ENCODE peak calls at places on chromosomes 6 and 20, in five cellular contexts. N is GM20000, A is suprapubic skin, K is breast epithelium, I is pulmonary artery endothelial cell. B is an unnamed sample.

GRCh38 chr20:10667560-10668167 is 6.1 kb downstream of the JAG1 start:
- DNase-seq in A (no peak), K (no peak), N (no peak), I (no peak), B (no peak)

GRCh38 chr6:35034411-35035171 is 106.5 kb downstream of the TCP11 start:
- DNase-seq in N (no peak), K (no peak), A (peak), I (no peak), B (no peak)

GRCh38 chr6:33050013-33050800 is 23.2 kb downstream of the HLA-DPA1 start:
- DNase-seq in I (no peak), N (no peak), A (no peak), K (no peak), B (no peak)

GRCh38 chr20:64156136-64156885 is 7.9 kb upstream of the MYT1 start:
- DNase-seq in K (no peak), I (no peak), N (no peak), A (no peak), B (no peak)

GRCh38 chr6:105545947-105546710 is 143.2 kb upstream of the PREP start:
- DNase-seq in N (no peak), K (no peak), A (no peak), I (no peak), B (no peak)

GRCh38 chr6:1057490-1058135 is 254.3 kb upstream of the FOXQ1 start:
- DNase-seq in K (no peak), I (no peak), N (no peak), A (no peak), B (no peak)

GRCh38 chr6:160519603-160520042 is 144.5 kb downstream of the LPA start:
- DNase-seq in A (no peak), N (no peak), K (no peak), I (no peak), B (no peak)

GRCh38 chr6:15090145-15090579 is 155.7 kb upstream of the JARID2 start:
- DNase-seq in N (no peak), I (no peak), K (no peak), A (no peak), B (no peak)

GRCh38 chr6:10441004-10441654 is 26.3 kb upstream of the TFAP2A start:
- DNase-seq in N (no peak), I (no peak), K (no peak), A (no peak), B (no peak)

GRCh38 chr20:18058661-18059467 is 1.1 kb upstream of the OVOL2 start:
- DNase-seq in N (no peak), K (peak), I (no peak), A (no peak), B (no peak)

GRCh38 chr6:139515511-139515910 is 141.1 kb upstream of the CITED2 start:
- DNase-seq in K (no peak), A (no peak), N (peak), I (no peak), B (no peak)

GRCh38 chr6:143969077-143969476 is 39.0 kb downstream of the PLAGL1 start:
- DNase-seq in K (no peak), N (no peak), A (no peak), I (no peak), B (no peak)

GRCh38 chr6:156869986-156870398 is 92.8 kb downstream of the ARID1B start:
- DNase-seq in I (no peak), K (no peak), N (no peak), A (no peak), B (no peak)

GRCh38 chr20:3199976-3200755 is 4.3 kb downstream of the DDRGK1 start:
- DNase-seq in N (peak), K (no peak), A (no peak), I (no peak), B (no peak)

GRCh38 chr6:11770546-11771466 is 7.8 kb downstream of the ADTRP start:
- DNase-seq in I (peak), K (peak), N (peak), A (peak), B (no peak)

GRCh38 chr6:104809116-104809515 is 50.6 kb downstream of the HACE1 start:
- DNase-seq in N (no peak), A (no peak), K (no peak), I (no peak), B (no peak)